ENCODE peak calls at places on chromosome 6, in six cellular contexts. One of them, this sample, is unnamed.

GRCh38 chr6:33313709-33314514 is at the start of gene TAPBP:
- DNase-seq in body of pancreas: peak
- DNase-seq in uterus: peak
- DNase-seq in ovary: peak
- DNase-seq in transverse colon: peak
- DNase-seq in A549: peak
- DNase-seq in this sample: peak

GRCh38 chr6:5979650-5980427 is 26.9 kb downstream of the NRN1 start:
- DNase-seq in body of pancreas: no peak
- DNase-seq in uterus: no peak
- DNase-seq in ovary: no peak
- DNase-seq in transverse colon: no peak
- DNase-seq in A549: no peak
- DNase-seq in this sample: no peak

GRCh38 chr6:101395345-101395744 is 1.8 kb downstream of the GRIK2 start:
- DNase-seq in body of pancreas: no peak
- DNase-seq in uterus: no peak
- DNase-seq in ovary: no peak
- DNase-seq in transverse colon: no peak
- DNase-seq in A549: no peak
- DNase-seq in this sample: no peak

GRCh38 chr6:107670792-107671199 is 153.3 kb downstream of the SCML4 start:
- DNase-seq in body of pancreas: peak
- DNase-seq in uterus: peak
- DNase-seq in ovary: no peak
- DNase-seq in transverse colon: peak
- DNase-seq in A549: no peak
- DNase-seq in this sample: peak

GRCh38 chr6:8193541-8193940 is 91.2 kb upstream of the EEF1E1 start:
- DNase-seq in body of pancreas: no peak
- DNase-seq in uterus: no peak
- DNase-seq in ovary: no peak
- DNase-seq in transverse colon: no peak
- DNase-seq in A549: no peak
- DNase-seq in this sample: no peak

GRCh38 chr6:3540980-3541379 is 84.1 kb upstream of the SLC22A23 start:
- DNase-seq in body of pancreas: no peak
- DNase-seq in uterus: no peak
- DNase-seq in ovary: no peak
- DNase-seq in transverse colon: no peak
- DNase-seq in A549: no peak
- DNase-seq in this sample: no peak

GRCh38 chr6:79420054-79420453 is 117.2 kb downstream of the LCA5 start:
- DNase-seq in body of pancreas: no peak
- DNase-seq in uterus: no peak
- DNase-seq in ovary: no peak
- DNase-seq in transverse colon: no peak
- DNase-seq in A549: no peak
- DNase-seq in this sample: no peak

GRCh38 chr6:167426620-167427019 is 101.7 kb downstream of the TTLL2 start:
- DNase-seq in body of pancreas: no peak
- DNase-seq in uterus: no peak
- DNase-seq in ovary: no peak
- DNase-seq in transverse colon: no peak
- DNase-seq in A549: no peak
- DNase-seq in this sample: no peak

GRCh38 chr6:25172819-25173218 is 106.4 kb upstream of the CARMIL1 start:
- DNase-seq in body of pancreas: no peak
- DNase-seq in uterus: no peak
- DNase-seq in ovary: no peak
- DNase-seq in transverse colon: no peak
- DNase-seq in A549: no peak
- DNase-seq in this sample: no peak

GRCh38 chr6:134534708-134535149 is 216.8 kb upstream of the SGK1 start:
- DNase-seq in body of pancreas: no peak
- DNase-seq in uterus: no peak
- DNase-seq in ovary: no peak
- DNase-seq in transverse colon: no peak
- DNase-seq in A549: no peak
- DNase-seq in this sample: no peak

GRCh38 chr6:24951831-24952299 is 16.1 kb upstream of the RIPOR2 start:
- DNase-seq in body of pancreas: no peak
- DNase-seq in uterus: no peak
- DNase-seq in ovary: no peak
- DNase-seq in transverse colon: peak
- DNase-seq in A549: no peak
- DNase-seq in this sample: no peak

GRCh38 chr6:119716668-119717270 is 367.2 kb upstream of the MAN1A1 start:
- DNase-seq in body of pancreas: no peak
- DNase-seq in uterus: no peak
- DNase-seq in ovary: no peak
- DNase-seq in transverse colon: no peak
- DNase-seq in A549: no peak
- DNase-seq in this sample: no peak

GRCh38 chr6:133757330-133757729 is 131.6 kb upstream of the TCF21 start:
- DNase-seq in body of pancreas: no peak
- DNase-seq in uterus: no peak
- DNase-seq in ovary: no peak
- DNase-seq in transverse colon: no peak
- DNase-seq in A549: no peak
- DNase-seq in this sample: no peak

GRCh38 chr6:75855047-75855446 is 106.0 kb downstream of the MYO6 start:
- DNase-seq in body of pancreas: peak
- DNase-seq in uterus: no peak
- DNase-seq in ovary: no peak
- DNase-seq in transverse colon: peak
- DNase-seq in A549: peak
- DNase-seq in this sample: peak

GRCh38 chr6:85451586-85452306 is 1.9 kb downstream of the NT5E start:
- DNase-seq in body of pancreas: no peak
- DNase-seq in uterus: no peak
- DNase-seq in ovary: no peak
- DNase-seq in transverse colon: no peak
- DNase-seq in A549: no peak
- DNase-seq in this sample: no peak

DNA sequence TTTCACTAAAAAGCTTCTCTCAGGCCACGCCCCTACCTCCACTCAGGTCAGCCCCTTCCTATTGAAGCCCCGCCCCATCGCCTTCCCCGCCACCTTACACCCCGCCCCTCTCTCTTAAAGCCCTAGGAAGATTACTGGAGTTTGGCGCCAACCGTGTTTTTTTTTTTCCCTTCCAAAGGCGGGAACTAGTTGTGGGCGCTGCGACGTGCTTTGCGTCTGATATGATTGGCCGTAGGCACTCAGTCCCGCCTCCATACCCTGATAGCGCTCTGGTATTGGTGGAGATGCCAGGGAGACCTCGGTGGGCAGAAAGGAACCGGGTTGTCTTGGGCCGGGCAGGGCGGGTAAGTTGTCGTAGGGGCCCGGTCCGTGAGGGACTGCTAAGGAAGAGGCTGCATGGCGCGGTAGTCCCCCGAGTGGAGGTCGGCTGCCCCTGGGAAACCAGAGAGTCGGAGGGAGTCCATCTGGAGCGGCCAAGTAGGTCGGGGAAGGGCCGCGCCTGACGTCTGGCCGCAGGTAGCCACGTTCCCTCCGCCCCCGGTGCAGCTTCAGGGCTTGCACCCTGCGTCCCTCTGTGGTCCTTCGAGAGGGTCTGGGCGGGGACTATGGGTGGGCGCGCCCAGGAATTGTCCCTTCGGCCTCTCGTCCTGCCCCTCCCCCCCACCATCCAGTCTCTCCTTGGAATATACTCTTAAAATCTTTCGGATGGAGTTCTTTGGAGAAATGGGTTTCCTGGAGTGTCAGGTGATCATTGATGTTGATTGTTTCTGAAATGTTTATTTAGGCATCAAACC is at the start of gene CASP8AP2:
- DNase-seq in body of pancreas: peak
- DNase-seq in uterus: peak
- DNase-seq in ovary: peak
- DNase-seq in transverse colon: peak
- DNase-seq in A549: peak
- DNase-seq in this sample: peak
- TF ChIP-seq POLR2A in body of pancreas: peak
- TF ChIP-seq POLR2A in uterus: peak
- TF ChIP-seq POLR2A in ovary: peak
- TF ChIP-seq POLR2A in transverse colon: no peak
- TF ChIP-seq POLR2A in A549: peak
- TF ChIP-seq POLR2A in this sample: peak

GRCh38 chr6:143561105-143561704 is 49.7 kb upstream of the FUCA2 start:
- DNase-seq in body of pancreas: no peak
- DNase-seq in uterus: no peak
- DNase-seq in ovary: no peak
- DNase-seq in transverse colon: no peak
- DNase-seq in A549: no peak
- DNase-seq in this sample: no peak
- H3K4me3 ChIP-seq in body of pancreas: no peak
- H3K4me3 ChIP-seq in uterus: no peak
- H3K4me3 ChIP-seq in ovary: no peak
- H3K4me3 ChIP-seq in transverse colon: no peak
- H3K4me3 ChIP-seq in A549: no peak
- H3K4me3 ChIP-seq in this sample: no peak

DNA sequence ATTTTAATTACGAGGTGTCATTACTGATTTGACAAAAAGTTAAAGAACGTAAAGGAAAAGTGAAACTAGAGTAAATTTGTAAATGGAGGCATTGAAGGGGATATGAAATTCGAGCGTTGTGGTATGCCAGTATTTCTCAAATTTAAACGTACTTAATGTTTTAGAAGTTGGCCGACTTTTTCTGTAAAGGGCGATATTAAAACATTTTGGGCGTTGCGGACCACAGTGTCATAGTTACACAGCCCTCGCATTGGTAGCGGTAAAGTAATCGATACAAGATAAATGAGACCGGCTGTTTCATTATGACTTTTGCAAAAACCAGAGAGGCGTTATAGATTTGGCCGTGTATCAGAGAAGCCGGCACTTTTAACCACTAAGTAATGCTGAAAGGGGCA is 39.6 kb downstream of the OR2B2 start:
- DNase-seq in body of pancreas: no peak
- DNase-seq in uterus: no peak
- DNase-seq in ovary: no peak
- DNase-seq in transverse colon: no peak
- DNase-seq in A549: no peak
- DNase-seq in this sample: no peak
- H3K27ac ChIP-seq in body of pancreas: peak
- H3K27ac ChIP-seq in uterus: no peak
- H3K27ac ChIP-seq in ovary: no peak
- H3K27ac ChIP-seq in transverse colon: peak
- H3K27ac ChIP-seq in A549: peak
- H3K27ac ChIP-seq in this sample: peak

DNA sequence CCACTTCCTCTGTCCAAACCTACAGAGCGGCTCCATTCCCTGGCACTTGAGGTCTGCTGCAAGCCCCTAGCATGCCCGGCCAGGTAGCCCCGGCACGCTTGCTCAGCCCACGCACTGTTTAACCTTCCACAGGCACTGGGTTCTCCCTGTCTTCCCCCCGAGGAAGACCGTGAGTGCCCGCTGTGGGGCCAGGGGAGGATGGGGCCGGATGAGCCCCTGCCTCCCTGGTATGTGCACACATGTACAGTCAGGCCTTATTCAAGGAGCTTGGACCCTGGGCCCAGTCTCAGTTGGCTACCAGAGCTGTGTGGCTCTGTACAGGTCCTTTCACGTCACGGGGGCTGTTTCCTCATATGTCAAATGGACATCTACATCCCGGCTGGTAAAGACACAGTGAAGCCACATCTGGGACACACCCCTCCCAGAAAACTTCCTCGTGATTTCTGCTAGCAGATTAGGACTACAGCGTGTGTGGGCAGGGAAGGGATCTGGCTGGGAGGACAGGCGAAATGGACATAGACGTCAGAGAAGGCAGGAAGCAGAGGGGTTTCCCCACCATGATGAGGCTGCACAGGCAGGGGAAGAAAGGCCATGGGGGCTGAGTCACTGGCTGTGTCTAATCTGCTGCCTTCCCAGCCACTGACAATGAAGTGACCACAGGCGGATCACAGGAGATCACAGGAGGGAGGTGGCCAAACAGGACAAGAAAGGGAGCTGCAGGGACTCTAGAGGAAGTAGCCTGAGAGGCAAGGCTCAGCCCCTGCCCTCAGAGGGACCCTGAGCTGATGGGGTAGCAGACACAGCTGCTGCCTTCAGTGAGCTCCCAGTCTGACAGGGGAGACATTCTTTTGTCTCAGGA is 62.9 kb downstream of the MRPL14 start:
- DNase-seq in body of pancreas: peak
- DNase-seq in uterus: peak
- DNase-seq in ovary: no peak
- DNase-seq in transverse colon: peak
- DNase-seq in A549: peak
- DNase-seq in this sample: peak
- TF ChIP-seq POLR2A in body of pancreas: peak
- TF ChIP-seq POLR2A in uterus: no peak
- TF ChIP-seq POLR2A in ovary: no peak
- TF ChIP-seq POLR2A in transverse colon: no peak
- TF ChIP-seq POLR2A in A549: no peak
- TF ChIP-seq POLR2A in this sample: no peak